ENCODE peak calls at places on chromosome 7, in seven cellular contexts. U is heart left ventricle; D is CD8-positive, alpha-beta T cell; F is AG04449; X is cardiac muscle cell; P is Peyer's patch; L is Panc1. E is an unnamed sample.
A peak's percentile ranks its signal among the peaks of the same experiment; 100 is the strongest.

GRCh38 chr7:115561341-115562110 is 469.0 kb downstream of the TFEC start:
- DNase-seq in U (no peak), D (no peak), F (peak; percentile 12), X (no peak), P (no peak), L (no peak), E (no peak)

GRCh38 chr7:96179863-96180262 is 142.0 kb downstream of the SLC25A13 start:
- DNase-seq in U (no peak), D (no peak), F (no peak), X (no peak), P (no peak), L (no peak), E (no peak)

GRCh38 chr7:45159296-45159695 is 1.7 kb downstream of the RAMP3 start:
- DNase-seq in U (no peak), D (no peak), F (no peak), X (no peak), P (no peak), L (no peak), E (no peak)

GRCh38 chr7:35729061-35729783 is 34.3 kb upstream of the HERPUD2 start:
- DNase-seq in U (no peak), D (peak; percentile 51), F (no peak), X (no peak), P (no peak), L (no peak), E (no peak)

GRCh38 chr7:37993060-37993501 is 72.6 kb downstream of the EPDR1 start:
- DNase-seq in U (no peak), D (no peak), F (no peak), X (no peak), P (no peak), L (no peak), E (no peak)

GRCh38 chr7:4268040-4268965 is 413.8 kb upstream of the FOXK1 start:
- DNase-seq in U (no peak), D (no peak), F (no peak), X (no peak), P (no peak), L (no peak), E (no peak)

GRCh38 chr7:108211382-108212201 is 81.4 kb upstream of the LAMB4 start:
- DNase-seq in U (no peak), D (no peak), F (no peak), X (no peak), P (no peak), L (no peak), E (no peak)

GRCh38 chr7:105151152-105151551 is 137.1 kb downstream of the KMT2E start:
- DNase-seq in U (no peak), D (no peak), F (no peak), X (no peak), P (no peak), L (no peak), E (no peak)

GRCh38 chr7:82362129-82362528 is 81.4 kb downstream of the CACNA2D1 start:
- DNase-seq in U (no peak), D (no peak), F (no peak), X (no peak), P (no peak), L (no peak), E (no peak)

GRCh38 chr7:154336295-154336694 is 284.1 kb downstream of the DPP6 start:
- DNase-seq in U (no peak), D (no peak), F (no peak), X (no peak), P (no peak), L (no peak), E (no peak)

GRCh38 chr7:155467846-155468821 is 10.2 kb downstream of the EN2 start:
- DNase-seq in U (no peak), D (no peak), F (no peak), X (no peak), P (no peak), L (no peak), E (no peak)

GRCh38 chr7:140506788-140507464 is 27.6 kb upstream of the MKRN1 start:
- DNase-seq in U (no peak), D (no peak), F (peak; percentile 68), X (peak; percentile 95), P (no peak), L (no peak), E (no peak)

GRCh38 chr7:23106491-23106800 is 861 bp downstream of the KLHL7 start:
- DNase-seq in U (no peak), D (no peak), F (no peak), X (peak; percentile 61), P (no peak), L (no peak), E (no peak)

GRCh38 chr7:75885011-75885410 is 6.2 kb downstream of the RHBDD2 start:
- DNase-seq in U (no peak), D (no peak), F (no peak), X (no peak), P (no peak), L (no peak), E (no peak)

GRCh38 chr7:22445140-22445722 is 54.8 kb downstream of the STEAP1B start:
- DNase-seq in U (peak; percentile 88), D (no peak), F (no peak), X (peak; percentile 61), P (peak; percentile 65), L (no peak), E (peak; percentile 79)

GRCh38 chr7:17948503-17949238 is 8.4 kb upstream of the SNX13 start:
- DNase-seq in U (no peak), D (no peak), F (no peak), X (no peak), P (no peak), L (no peak), E (no peak)

GRCh38 chr7:32479574-32480200 is 10.5 kb downstream of the LSM5 start:
- DNase-seq in U (no peak), D (no peak), F (no peak), X (peak; percentile 56), P (no peak), L (no peak), E (peak; percentile 51)

GRCh38 chr7:40541336-40541735 is 406.5 kb downstream of the SUGCT start:
- DNase-seq in U (no peak), D (no peak), F (no peak), X (no peak), P (no peak), L (no peak), E (no peak)

GRCh38 chr7:69025249-69025648 is 573.0 kb upstream of the AUTS2 start:
- DNase-seq in U (no peak), D (no peak), F (no peak), X (no peak), P (no peak), L (no peak), E (no peak)

GRCh38 chr7:27933691-27934565 is 194.0 kb downstream of the TAX1BP1 start:
- DNase-seq in U (no peak), D (no peak), F (no peak), X (no peak), P (no peak), L (no peak), E (no peak)

GRCh38 chr7:89623018-89623672 is 531.1 kb upstream of the STEAP1 start:
- DNase-seq in U (no peak), D (no peak), F (no peak), X (peak; percentile 68), P (no peak), L (peak; percentile 32), E (no peak)

GRCh38 chr7:126803060-126803665 is 449.6 kb downstream of the GRM8 start:
- DNase-seq in U (no peak), D (peak; percentile 19), F (peak; percentile 4), X (peak; percentile 83), P (no peak), L (peak; percentile 68), E (peak; percentile 85)

GRCh38 chr7:143305423-143306070 is 10.4 kb upstream of the CLCN1 start:
- DNase-seq in U (peak; percentile 81), D (peak; percentile 72), F (no peak), X (peak; percentile 48), P (peak; percentile 91), L (no peak), E (peak; percentile 83)

GRCh38 chr7:43869898-43870240 is 552 bp upstream of the MRPS24 start:
- DNase-seq in U (no peak), D (no peak), F (peak; percentile 77), X (no peak), P (no peak), L (no peak), E (no peak)

DNA sequence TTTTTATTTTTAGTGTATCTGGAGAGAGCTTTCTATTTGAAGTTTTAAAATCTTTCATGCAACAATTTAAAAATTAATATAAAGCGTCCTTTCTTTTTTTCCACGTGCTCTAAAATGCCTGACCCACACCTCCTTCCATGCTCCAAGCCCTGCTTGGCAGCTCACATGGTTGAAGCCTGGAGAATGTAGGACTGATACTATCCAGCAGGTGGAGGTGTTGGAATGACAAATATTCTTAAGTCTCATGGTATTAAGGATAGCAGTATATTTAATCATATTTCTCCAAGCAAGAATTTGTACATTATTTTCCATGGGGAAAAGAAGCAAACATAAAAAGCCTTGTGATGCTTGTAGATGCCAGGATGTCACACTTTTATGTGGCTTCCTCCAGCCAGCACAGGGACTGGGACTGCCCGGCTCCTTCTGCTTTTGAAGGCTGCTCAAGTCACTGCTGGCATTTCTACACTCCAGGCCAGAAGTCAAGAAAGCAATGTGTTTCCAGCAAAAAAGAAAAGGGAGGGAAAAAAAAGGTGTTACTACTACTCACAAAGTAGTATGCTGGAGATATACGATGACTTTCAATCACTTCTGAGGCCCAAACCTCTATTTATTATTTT is 49.7 kb downstream of the BZW2 start:
- DNase-seq in U (no peak), D (no peak), F (no peak), X (peak; percentile 56), P (no peak), L (peak; percentile 71), E (peak; percentile 76)
- TF ChIP-seq CTCF in U (peak; percentile 62), D (peak; percentile 35), F (peak; percentile 50), X (peak; percentile 60), P (no peak), L (peak; percentile 84), E (peak; percentile 24)

DNA sequence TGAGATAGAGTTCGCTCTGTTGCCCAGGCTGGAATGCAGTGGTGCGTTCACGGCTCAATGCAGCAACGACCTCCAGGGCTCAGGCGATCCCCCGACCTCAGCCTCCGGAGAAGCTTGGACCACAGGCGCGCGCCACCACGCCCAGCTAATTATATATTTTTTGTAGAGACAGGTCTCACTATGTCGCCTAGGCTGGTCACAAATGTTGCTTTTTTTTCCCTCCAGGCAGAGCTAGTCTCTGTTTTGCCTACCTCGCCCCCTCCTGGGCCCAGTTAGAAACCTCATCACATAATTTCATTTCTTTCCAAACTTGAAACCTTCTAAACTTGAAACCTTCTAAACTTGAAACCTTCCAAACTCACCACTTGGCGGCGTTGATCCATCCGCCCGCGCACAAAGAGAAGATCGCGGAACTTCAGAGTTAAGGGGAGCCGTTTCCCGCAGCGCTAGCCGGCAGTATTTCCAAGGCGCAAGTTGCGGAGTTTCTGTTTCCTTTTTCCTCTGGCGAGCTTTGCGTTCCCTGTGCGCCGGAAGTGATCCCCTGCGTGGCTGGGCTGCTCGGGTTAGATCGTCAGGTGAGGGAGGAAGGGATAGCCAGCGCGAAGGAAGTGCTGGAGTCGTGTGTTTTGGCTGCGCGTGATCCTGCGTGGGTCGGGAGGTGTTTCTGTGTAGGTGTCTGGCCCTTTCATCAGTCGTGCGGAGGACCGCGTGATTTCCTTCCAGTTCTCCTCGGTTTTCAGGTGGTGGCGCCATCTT is at the start of gene SSBP1:
- DNase-seq in U (peak; percentile 92), D (peak; percentile 86), F (peak; percentile 86), X (peak; percentile 96), P (peak; percentile 91), L (peak; percentile 98), E (peak; percentile 92)
- H3K4me3 ChIP-seq in U (peak within 1 kb of the TSS; percentile 78), D (peak within 1 kb of the TSS; percentile 83), F (peak within 1 kb of the TSS; percentile 99), X (peak within 1 kb of the TSS; percentile 74), P (peak within 1 kb of the TSS; percentile 91), L (peak within 1 kb of the TSS; percentile 100), E (peak within 1 kb of the TSS; percentile 39)

GRCh38 chr7:100102950-100103840 is 1.8 kb downstream of the AP4M1 start:
- DNase-seq in U (no peak), D (no peak), F (no peak), X (no peak), P (no peak), L (no peak), E (no peak)
- TF ChIP-seq CTCF in U (no peak), D (no peak), F (no peak), X (no peak), P (no peak), L (no peak), E (no peak)

GRCh38 chr7:100602889-100603696 is 930 bp downstream of the PCOLCE start:
- DNase-seq in U (peak; percentile 86), D (no peak), F (peak; percentile 47), X (peak; percentile 76), P (no peak), L (no peak), E (no peak)
- H3K4me3 ChIP-seq in U (peak overlapping the region; percentile 74), D (peak overlapping the region; percentile 57), F (peak overlapping the region; percentile 98), X (no peak overlapping the region), P (peak overlapping the region; percentile 75), L (peak overlapping the region; percentile 67), E (no peak overlapping the region)

E was measured in mucosa of descending colon.